ENCODE peak calls at places on chromosome 12, in nine cellular contexts. B, V, U, H, Z, T, Q, X and P are unnamed samples. For H3K4me1, the result is how much of the 10 kb centered on the place peaks cover.

GRCh38 chr12:67541625-67541991 is 106.9 kb upstream of the DYRK2 start:
- DNase-seq in B (no peak), V (peak), U (no peak), H (peak), Z (no peak), T (no peak), Q (no peak), X (no peak), P (no peak)

GRCh38 chr12:4134434-4134762 is 139.2 kb upstream of the CCND2 start:
- DNase-seq in B (no peak), V (no peak), U (no peak), H (no peak), Z (no peak), T (no peak), Q (no peak), X (no peak), P (no peak)

GRCh38 chr12:127809236-127809635 is 457.7 kb upstream of the TMEM132C start:
- DNase-seq in B (no peak), V (no peak), U (no peak), H (no peak), Z (no peak), T (no peak), Q (no peak), X (no peak), P (no peak)

GRCh38 chr12:96136129-96136528 is 58.0 kb upstream of the ELK3 start:
- DNase-seq in B (no peak), V (no peak), U (no peak), H (no peak), Z (no peak), T (no peak), Q (no peak), X (peak), P (no peak)

GRCh38 chr12:52351196-52352059 is 15.9 kb downstream of the KRT85 start:
- DNase-seq in B (no peak), V (no peak), U (no peak), H (peak), Z (no peak), T (no peak), Q (no peak), X (peak), P (peak)

GRCh38 chr12:120462099-120462640 is 7.4 kb downstream of the SRSF9 start:
- DNase-seq in B (no peak), V (no peak), U (no peak), H (no peak), Z (no peak), T (no peak), Q (no peak), X (no peak), P (no peak)

GRCh38 chr12:66662729-66663128 is 16.1 kb downstream of the GRIP1 start:
- DNase-seq in B (no peak), V (no peak), U (no peak), H (no peak), Z (no peak), T (no peak), Q (no peak), X (no peak), P (no peak)

GRCh38 chr12:105954891-105955607 is 183.7 kb downstream of the NUAK1 start:
- DNase-seq in B (no peak), V (no peak), U (no peak), H (no peak), Z (no peak), T (peak), Q (no peak), X (no peak), P (no peak)

GRCh38 chr12:93571360-93571853 is 1.1 kb upstream of the SOCS2 start:
- DNase-seq in B (peak), V (no peak), U (peak), H (peak), Z (peak), T (peak), Q (peak), X (no peak), P (peak)

GRCh38 chr12:14957769-14958168 is 3.6 kb downstream of the ARHGDIB start:
- DNase-seq in B (no peak), V (no peak), U (no peak), H (no peak), Z (no peak), T (no peak), Q (peak), X (no peak), P (no peak)

GRCh38 chr12:64034901-64035576 is 187.1 kb downstream of the KICS2 start:
- DNase-seq in B (no peak), V (no peak), U (peak), H (no peak), Z (no peak), T (no peak), Q (no peak), X (no peak), P (no peak)

GRCh38 chr12:108854453-108855283 is 2.7 kb downstream of the SSH1 start:
- DNase-seq in B (no peak), V (no peak), U (no peak), H (no peak), Z (peak), T (peak), Q (no peak), X (no peak), P (peak)

GRCh38 chr12:26318661-26319068 is 123.3 kb downstream of the SSPN start:
- DNase-seq in B (no peak), V (no peak), U (peak), H (no peak), Z (peak), T (peak), Q (peak), X (peak), P (peak)

GRCh38 chr12:71125949-71126348 is 31.9 kb downstream of the TSPAN8 start:
- DNase-seq in B (no peak), V (no peak), U (no peak), H (no peak), Z (no peak), T (peak), Q (no peak), X (no peak), P (no peak)

GRCh38 chr12:130826151-130826801 is 12.8 kb downstream of the STX2 start:
- DNase-seq in B (peak), V (no peak), U (peak), H (no peak), Z (no peak), T (peak), Q (peak), X (no peak), P (no peak)

GRCh38 chr12:118467576-118467975 is 91.2 kb downstream of the SUDS3 start:
- DNase-seq in B (no peak), V (no peak), U (no peak), H (no peak), Z (no peak), T (no peak), Q (no peak), X (no peak), P (no peak)

GRCh38 chr12:82378997-82379396 is 20.7 kb downstream of the METTL25 start:
- DNase-seq in B (no peak), V (no peak), U (no peak), H (no peak), Z (no peak), T (no peak), Q (no peak), X (no peak), P (no peak)

GRCh38 chr12:58978717-58979116 is 58.4 kb upstream of the LRIG3 start:
- DNase-seq in B (no peak), V (no peak), U (no peak), H (no peak), Z (no peak), T (no peak), Q (no peak), X (no peak), P (no peak)

GRCh38 chr12:42323856-42324255 is 2.0 kb downstream of the ZCRB1 start:
- DNase-seq in B (no peak), V (no peak), U (no peak), H (no peak), Z (no peak), T (no peak), Q (no peak), X (no peak), P (no peak)

GRCh38 chr12:31959701-31960391 is 631 bp downstream of the RESF1 start:
- DNase-seq in B (no peak), V (peak), U (peak), H (peak), Z (peak), T (peak), Q (peak), X (peak), P (peak)
- TF ChIP-seq POLR2AphosphoS5 in B (no peak), V (no peak), U (no peak), H (no peak), Z (no peak), T (no peak), Q (no peak), X (no peak), P (no peak)

DNA sequence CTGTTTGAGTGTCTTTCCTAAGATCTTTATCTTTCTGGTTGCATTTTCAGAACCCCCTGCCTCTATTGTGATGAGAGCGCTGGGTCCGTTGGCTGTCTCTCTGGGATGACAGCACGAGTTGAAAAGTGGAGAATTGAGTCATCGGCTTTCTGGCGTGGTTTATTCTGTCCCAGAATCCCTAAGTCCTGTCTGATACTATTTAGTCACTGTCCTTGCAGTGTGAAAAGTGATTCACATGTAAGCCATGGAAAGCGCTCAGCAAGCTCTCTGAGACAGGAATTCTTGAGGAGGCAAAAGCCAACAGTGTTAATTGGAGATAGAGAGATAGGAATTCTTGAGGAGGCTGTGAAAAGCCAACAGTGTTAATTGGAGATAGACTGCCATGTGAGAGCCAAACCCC is 121.7 kb downstream of the CHST11 start:
- DNase-seq in B (no peak), V (no peak), U (no peak), H (no peak), Z (no peak), T (peak), Q (no peak), X (no peak), P (no peak)
- H3K4me1 ChIP-seq in B (under half), V (under half), U (under half), H (under half), Z (under half), T (half or more), Q (under half), X (under half), P (under half)

GRCh38 chr12:92304335-92305066 is 158.9 kb upstream of the BTG1 start:
- DNase-seq in B (no peak), V (no peak), U (no peak), H (no peak), Z (no peak), T (no peak), Q (no peak), X (no peak), P (no peak)
- TF ChIP-seq POLR2AphosphoS5 in B (no peak), V (no peak), U (no peak), H (no peak), Z (no peak), T (no peak), Q (no peak), X (no peak), P (no peak)

GRCh38 chr12:110281549-110282342 is 699 bp downstream of the ATP2A2 start:
- DNase-seq in B (peak), V (no peak), U (no peak), H (peak), Z (peak), T (peak), Q (peak), X (peak), P (peak)
- H3K4me1 ChIP-seq in B (under half), V (under half), U (half or more), H (under half), Z (half or more), T (under half), Q (half or more), X (under half), P (half or more)